ENCODE peak calls at places on chromosomes 6 and 20, in five cellular contexts. One of them, this sample, is unnamed.

GRCh38 chr20:12847862-12848261 is 160.9 kb upstream of the SPTLC3 start:
- DNase-seq in ACHN: peak; percentile 37
- DNase-seq in NCI-H1417 treated with DMSO at 0.1 percent for 48 hours: no peak
- DNase-seq in nucleus accumbens: no peak
- DNase-seq in skeletal muscle cell: no peak
- DNase-seq in this sample: peak; percentile 72

GRCh38 chr6:24919404-24919892 is 16.3 kb downstream of the RIPOR2 start:
- DNase-seq in ACHN: no peak
- DNase-seq in NCI-H1417 treated with DMSO at 0.1 percent for 48 hours: peak; percentile 68
- DNase-seq in nucleus accumbens: no peak
- DNase-seq in skeletal muscle cell: peak; percentile 70
- DNase-seq in this sample: no peak

GRCh38 chr20:21534453-21534852 is 20.6 kb upstream of the NKX2-2 start:
- DNase-seq in ACHN: no peak
- DNase-seq in NCI-H1417 treated with DMSO at 0.1 percent for 48 hours: peak; percentile 91
- DNase-seq in nucleus accumbens: no peak
- DNase-seq in skeletal muscle cell: no peak
- DNase-seq in this sample: no peak

GRCh38 chr6:169424821-169425240 is 171.2 kb upstream of the THBS2 start:
- DNase-seq in ACHN: no peak
- DNase-seq in NCI-H1417 treated with DMSO at 0.1 percent for 48 hours: no peak
- DNase-seq in nucleus accumbens: no peak
- DNase-seq in skeletal muscle cell: peak; percentile 20
- DNase-seq in this sample: no peak

GRCh38 chr20:8005033-8005432 is 14.5 kb downstream of the TMX4 start:
- DNase-seq in ACHN: no peak
- DNase-seq in NCI-H1417 treated with DMSO at 0.1 percent for 48 hours: no peak
- DNase-seq in nucleus accumbens: no peak
- DNase-seq in skeletal muscle cell: no peak
- DNase-seq in this sample: no peak

GRCh38 chr20:32727663-32728062 is 15.6 kb downstream of the COMMD7 start:
- DNase-seq in ACHN: peak; percentile 90
- DNase-seq in NCI-H1417 treated with DMSO at 0.1 percent for 48 hours: no peak
- DNase-seq in nucleus accumbens: no peak
- DNase-seq in skeletal muscle cell: peak; percentile 73
- DNase-seq in this sample: no peak

GRCh38 chr20:53645582-53645897 is 51.9 kb upstream of the ZNF217 start:
- DNase-seq in ACHN: no peak
- DNase-seq in NCI-H1417 treated with DMSO at 0.1 percent for 48 hours: no peak
- DNase-seq in nucleus accumbens: no peak
- DNase-seq in skeletal muscle cell: no peak
- DNase-seq in this sample: no peak

GRCh38 chr6:30325150-30325872 is 1.4 kb upstream of the TRIM39 start:
- DNase-seq in ACHN: peak; percentile 72
- DNase-seq in NCI-H1417 treated with DMSO at 0.1 percent for 48 hours: no peak
- DNase-seq in nucleus accumbens: no peak
- DNase-seq in skeletal muscle cell: no peak
- DNase-seq in this sample: peak; percentile 68

GRCh38 chr20:63478346-63479302 is 6.2 kb upstream of the KCNQ2 start:
- DNase-seq in ACHN: no peak
- DNase-seq in NCI-H1417 treated with DMSO at 0.1 percent for 48 hours: no peak
- DNase-seq in nucleus accumbens: no peak
- DNase-seq in skeletal muscle cell: no peak
- DNase-seq in this sample: no peak

GRCh38 chr20:20212675-20213096 is 155.2 kb upstream of the INSM1 start:
- DNase-seq in ACHN: no peak
- DNase-seq in NCI-H1417 treated with DMSO at 0.1 percent for 48 hours: no peak
- DNase-seq in nucleus accumbens: no peak
- DNase-seq in skeletal muscle cell: no peak
- DNase-seq in this sample: no peak